ENCODE peak calls at places on chromosome 17, in nine cellular contexts. V, K, E, D, U, I, L, O and A are unnamed samples.

GRCh38 chr17:40242774-40243173 is 23.7 kb downstream of the WIPF2 start:
- DNase-seq in V (peak; percentile 26), K (no peak), E (no peak), D (no peak), U (no peak), I (peak; percentile 33), L (no peak), O (no peak), A (no peak)

GRCh38 chr17:6254036-6254435 is 180.9 kb downstream of the AIPL1 start:
- DNase-seq in V (no peak), K (no peak), E (no peak), D (no peak), U (no peak), I (no peak), L (no peak), O (no peak), A (peak; percentile 79)

GRCh38 chr17:40615989-40616476 is 31.6 kb downstream of the SMARCE1 start:
- DNase-seq in V (no peak), K (no peak), E (no peak), D (no peak), U (no peak), I (no peak), L (no peak), O (no peak), A (no peak)

GRCh38 chr17:74566132-74566753 is 1.1 kb downstream of the CD300H start:
- DNase-seq in V (peak; percentile 16), K (peak; percentile 24), E (peak; percentile 28), D (peak; percentile 5), U (no peak), I (peak; percentile 51), L (no peak), O (no peak), A (peak; percentile 14)

GRCh38 chr17:49266233-49266632 is 35.6 kb upstream of the PHOSPHO1 start:
- DNase-seq in V (no peak), K (no peak), E (no peak), D (no peak), U (no peak), I (no peak), L (no peak), O (no peak), A (no peak)

GRCh38 chr17:74851612-74852236 is 8.0 kb downstream of the GRIN2C start:
- DNase-seq in V (no peak), K (no peak), E (no peak), D (no peak), U (no peak), I (no peak), L (no peak), O (no peak), A (no peak)

GRCh38 chr17:65797809-65798208 is 236.4 kb upstream of the AXIN2 start:
- DNase-seq in V (peak; percentile 16), K (no peak), E (no peak), D (no peak), U (no peak), I (peak; percentile 2), L (no peak), O (no peak), A (no peak)

GRCh38 chr17:67833134-67833533 is 7.8 kb downstream of the BPTF start:
- DNase-seq in V (no peak), K (no peak), E (no peak), D (no peak), U (no peak), I (no peak), L (no peak), O (no peak), A (no peak)

GRCh38 chr17:19979917-19980770 is 2.5 kb upstream of the AKAP10 start:
- DNase-seq in V (no peak), K (no peak), E (no peak), D (no peak), U (no peak), I (peak; percentile 12), L (peak; percentile 15), O (peak; percentile 3), A (no peak)

GRCh38 chr17:41065829-41066624 is at the start of gene KRTAP2-4:
- DNase-seq in V (peak; percentile 96), K (no peak), E (no peak), D (no peak), U (no peak), I (no peak), L (no peak), O (no peak), A (peak; percentile 94)

GRCh38 chr17:66655861-66656260 is 179.1 kb upstream of the CACNG5 start:
- DNase-seq in V (peak; percentile 66), K (peak; percentile 42), E (no peak), D (no peak), U (no peak), I (no peak), L (no peak), O (no peak), A (peak; percentile 35)

GRCh38 chr17:56819431-56820145 is 14.1 kb downstream of the C17orf67 start:
- DNase-seq in V (peak; percentile 71), K (peak; percentile 60), E (peak; percentile 76), D (peak; percentile 70), U (peak; percentile 75), I (peak; percentile 88), L (peak; percentile 76), O (peak; percentile 13), A (peak; percentile 79)

GRCh38 chr17:81843713-81844326 is 9.0 kb upstream of the PPP1R27 start:
- DNase-seq in V (no peak), K (no peak), E (no peak), D (no peak), U (no peak), I (no peak), L (no peak), O (no peak), A (no peak)

GRCh38 chr17:19706791-19707727 is 9.3 kb downstream of the SLC47A2 start:
- DNase-seq in V (no peak), K (no peak), E (no peak), D (no peak), U (no peak), I (no peak), L (no peak), O (no peak), A (no peak)